ENCODE peak calls at places on chromosome 7, in ten cellular contexts. One of them, this sample, is unnamed.

GRCh38 chr7:68122806-68123205 is 1126.2 kb downstream of the TYW1 start:
- DNase-seq in dorsolateral prefrontal cortex: no peak
- DNase-seq in heart left ventricle: no peak
- DNase-seq in OCI-LY7: no peak
- DNase-seq in thoracic aorta: no peak
- DNase-seq in lower lobe of right lung: no peak
- DNase-seq in AG04450: no peak
- DNase-seq in AG09309: no peak
- DNase-seq in neural progenitor cell: no peak
- DNase-seq in foreskin fibroblast: no peak
- DNase-seq in this sample: no peak

GRCh38 chr7:36309301-36309700 is 80.4 kb upstream of the ANLN start:
- DNase-seq in foreskin fibroblast: no peak
- DNase-seq in OCI-LY7: no peak
- DNase-seq in neural progenitor cell: no peak
- DNase-seq in heart left ventricle: no peak
- DNase-seq in thoracic aorta: no peak
- DNase-seq in dorsolateral prefrontal cortex: no peak
- DNase-seq in AG09309: no peak
- DNase-seq in lower lobe of right lung: no peak
- DNase-seq in AG04450: no peak
- DNase-seq in this sample: no peak

GRCh38 chr7:149097088-149097487 is 6.6 kb upstream of the ZNF786 start:
- DNase-seq in AG04450: no peak
- DNase-seq in OCI-LY7: no peak
- DNase-seq in dorsolateral prefrontal cortex: no peak
- DNase-seq in heart left ventricle: no peak
- DNase-seq in foreskin fibroblast: no peak
- DNase-seq in AG09309: no peak
- DNase-seq in neural progenitor cell: no peak
- DNase-seq in lower lobe of right lung: no peak
- DNase-seq in thoracic aorta: no peak
- DNase-seq in this sample: no peak

GRCh38 chr7:134804351-134804750 is 24.9 kb downstream of the CALD1 start:
- DNase-seq in lower lobe of right lung: no peak
- DNase-seq in foreskin fibroblast: peak
- DNase-seq in AG09309: no peak
- DNase-seq in OCI-LY7: no peak
- DNase-seq in neural progenitor cell: peak
- DNase-seq in dorsolateral prefrontal cortex: no peak
- DNase-seq in AG04450: no peak
- DNase-seq in heart left ventricle: no peak
- DNase-seq in thoracic aorta: no peak
- DNase-seq in this sample: peak

GRCh38 chr7:14822481-14822854 is 80.1 kb downstream of the DGKB start:
- DNase-seq in neural progenitor cell: no peak
- DNase-seq in OCI-LY7: no peak
- DNase-seq in thoracic aorta: no peak
- DNase-seq in lower lobe of right lung: no peak
- DNase-seq in AG04450: no peak
- DNase-seq in dorsolateral prefrontal cortex: no peak
- DNase-seq in AG09309: no peak
- DNase-seq in heart left ventricle: no peak
- DNase-seq in foreskin fibroblast: no peak
- DNase-seq in this sample: no peak

GRCh38 chr7:142626420-142627035 is 122.7 kb upstream of the PRSS1 start:
- DNase-seq in thoracic aorta: no peak
- DNase-seq in lower lobe of right lung: no peak
- DNase-seq in AG04450: no peak
- DNase-seq in AG09309: no peak
- DNase-seq in heart left ventricle: peak
- DNase-seq in foreskin fibroblast: no peak
- DNase-seq in dorsolateral prefrontal cortex: peak
- DNase-seq in neural progenitor cell: peak
- DNase-seq in OCI-LY7: peak
- DNase-seq in this sample: peak

GRCh38 chr7:134941185-134941900 is 45.0 kb upstream of the AGBL3 start:
- DNase-seq in heart left ventricle: no peak
- DNase-seq in AG04450: peak
- DNase-seq in neural progenitor cell: peak
- DNase-seq in thoracic aorta: no peak
- DNase-seq in OCI-LY7: no peak
- DNase-seq in dorsolateral prefrontal cortex: no peak
- DNase-seq in lower lobe of right lung: no peak
- DNase-seq in AG09309: peak
- DNase-seq in foreskin fibroblast: peak
- DNase-seq in this sample: peak

GRCh38 chr7:24718977-24719491 is 38.2 kb downstream of the GSDME start:
- DNase-seq in AG04450: no peak
- DNase-seq in AG09309: no peak
- DNase-seq in thoracic aorta: no peak
- DNase-seq in dorsolateral prefrontal cortex: no peak
- DNase-seq in lower lobe of right lung: no peak
- DNase-seq in foreskin fibroblast: no peak
- DNase-seq in heart left ventricle: no peak
- DNase-seq in neural progenitor cell: no peak
- DNase-seq in OCI-LY7: peak
- DNase-seq in this sample: no peak

GRCh38 chr7:142431491-142431890 is 173.6 kb upstream of the PRSS58 start:
- DNase-seq in AG04450: no peak
- DNase-seq in neural progenitor cell: no peak
- DNase-seq in thoracic aorta: no peak
- DNase-seq in AG09309: peak
- DNase-seq in OCI-LY7: no peak
- DNase-seq in heart left ventricle: no peak
- DNase-seq in lower lobe of right lung: no peak
- DNase-seq in dorsolateral prefrontal cortex: no peak
- DNase-seq in foreskin fibroblast: no peak
- DNase-seq in this sample: no peak

GRCh38 chr7:38120076-38120475 is 58.0 kb upstream of the STARD3NL start:
- DNase-seq in AG09309: no peak
- DNase-seq in foreskin fibroblast: no peak
- DNase-seq in neural progenitor cell: no peak
- DNase-seq in lower lobe of right lung: no peak
- DNase-seq in AG04450: no peak
- DNase-seq in dorsolateral prefrontal cortex: no peak
- DNase-seq in OCI-LY7: no peak
- DNase-seq in thoracic aorta: no peak
- DNase-seq in heart left ventricle: no peak
- DNase-seq in this sample: no peak

GRCh38 chr7:80918909-80919721 is at the start of gene SEMA3C:
- DNase-seq in foreskin fibroblast: peak
- DNase-seq in AG09309: peak
- DNase-seq in heart left ventricle: peak
- DNase-seq in AG04450: peak
- DNase-seq in thoracic aorta: peak
- DNase-seq in dorsolateral prefrontal cortex: peak
- DNase-seq in neural progenitor cell: peak
- DNase-seq in lower lobe of right lung: peak
- DNase-seq in OCI-LY7: no peak
- DNase-seq in this sample: peak

GRCh38 chr7:69827140-69827919 is 229.1 kb downstream of the AUTS2 start:
- DNase-seq in dorsolateral prefrontal cortex: no peak
- DNase-seq in thoracic aorta: no peak
- DNase-seq in AG04450: no peak
- DNase-seq in neural progenitor cell: no peak
- DNase-seq in lower lobe of right lung: no peak
- DNase-seq in heart left ventricle: no peak
- DNase-seq in AG09309: no peak
- DNase-seq in foreskin fibroblast: no peak
- DNase-seq in OCI-LY7: peak
- DNase-seq in this sample: no peak

GRCh38 chr7:89927762-89928161 is 226.5 kb upstream of the STEAP1 start:
- DNase-seq in AG04450: no peak
- DNase-seq in lower lobe of right lung: no peak
- DNase-seq in heart left ventricle: no peak
- DNase-seq in thoracic aorta: no peak
- DNase-seq in AG09309: no peak
- DNase-seq in OCI-LY7: no peak
- DNase-seq in neural progenitor cell: no peak
- DNase-seq in dorsolateral prefrontal cortex: no peak
- DNase-seq in foreskin fibroblast: no peak
- DNase-seq in this sample: no peak

GRCh38 chr7:1814089-1814811 is 144.2 kb downstream of the ELFN1 start:
- DNase-seq in OCI-LY7: no peak
- DNase-seq in thoracic aorta: no peak
- DNase-seq in AG04450: no peak
- DNase-seq in foreskin fibroblast: no peak
- DNase-seq in neural progenitor cell: no peak
- DNase-seq in lower lobe of right lung: no peak
- DNase-seq in dorsolateral prefrontal cortex: no peak
- DNase-seq in heart left ventricle: no peak
- DNase-seq in AG09309: no peak
- DNase-seq in this sample: no peak

GRCh38 chr7:77368974-77369373 is 47.2 kb downstream of the GSAP start:
- DNase-seq in AG04450: no peak
- DNase-seq in lower lobe of right lung: no peak
- DNase-seq in foreskin fibroblast: no peak
- DNase-seq in AG09309: no peak
- DNase-seq in OCI-LY7: no peak
- DNase-seq in dorsolateral prefrontal cortex: no peak
- DNase-seq in neural progenitor cell: no peak
- DNase-seq in heart left ventricle: no peak
- DNase-seq in thoracic aorta: no peak
- DNase-seq in this sample: peak
- TF ChIP-seq CTCF in AG04450: peak
- TF ChIP-seq CTCF in lower lobe of right lung: peak
- TF ChIP-seq CTCF in foreskin fibroblast: peak
- TF ChIP-seq CTCF in AG09309: peak
- TF ChIP-seq CTCF in OCI-LY7: peak
- TF ChIP-seq CTCF in dorsolateral prefrontal cortex: no peak
- TF ChIP-seq CTCF in neural progenitor cell: no peak
- TF ChIP-seq CTCF in heart left ventricle: no peak
- TF ChIP-seq CTCF in thoracic aorta: no peak
- TF ChIP-seq CTCF in this sample: peak

GRCh38 chr7:73678862-73679261 is 4.4 kb downstream of the DNAJC30 start:
- DNase-seq in AG04450: no peak
- DNase-seq in lower lobe of right lung: no peak
- DNase-seq in AG09309: no peak
- DNase-seq in thoracic aorta: no peak
- DNase-seq in foreskin fibroblast: no peak
- DNase-seq in heart left ventricle: peak
- DNase-seq in OCI-LY7: no peak
- DNase-seq in dorsolateral prefrontal cortex: no peak
- DNase-seq in neural progenitor cell: no peak
- DNase-seq in this sample: no peak

GRCh38 chr7:73679709-73680108 is 3.5 kb downstream of the DNAJC30 start:
- DNase-seq in lower lobe of right lung: no peak
- DNase-seq in AG04450: no peak
- DNase-seq in heart left ventricle: no peak
- DNase-seq in dorsolateral prefrontal cortex: no peak
- DNase-seq in AG09309: no peak
- DNase-seq in OCI-LY7: no peak
- DNase-seq in thoracic aorta: no peak
- DNase-seq in foreskin fibroblast: no peak
- DNase-seq in neural progenitor cell: no peak
- DNase-seq in this sample: no peak

GRCh38 chr7:73682745-73683055 is 553 bp downstream of the DNAJC30 start:
- DNase-seq in thoracic aorta: no peak
- DNase-seq in dorsolateral prefrontal cortex: no peak
- DNase-seq in neural progenitor cell: peak
- DNase-seq in OCI-LY7: no peak
- DNase-seq in AG09309: no peak
- DNase-seq in AG04450: no peak
- DNase-seq in lower lobe of right lung: no peak
- DNase-seq in heart left ventricle: no peak
- DNase-seq in foreskin fibroblast: no peak
- DNase-seq in this sample: no peak

GRCh38 chr7:73680501-73680900 is 2.8 kb downstream of the DNAJC30 start:
- DNase-seq in dorsolateral prefrontal cortex: no peak
- DNase-seq in foreskin fibroblast: no peak
- DNase-seq in OCI-LY7: no peak
- DNase-seq in AG09309: no peak
- DNase-seq in AG04450: no peak
- DNase-seq in lower lobe of right lung: no peak
- DNase-seq in thoracic aorta: no peak
- DNase-seq in heart left ventricle: no peak
- DNase-seq in neural progenitor cell: no peak
- DNase-seq in this sample: no peak

GRCh38 chr7:73681031-73681430 is 2.2 kb downstream of the DNAJC30 start:
- DNase-seq in lower lobe of right lung: no peak
- DNase-seq in foreskin fibroblast: peak
- DNase-seq in neural progenitor cell: no peak
- DNase-seq in AG09309: no peak
- DNase-seq in OCI-LY7: no peak
- DNase-seq in dorsolateral prefrontal cortex: no peak
- DNase-seq in heart left ventricle: no peak
- DNase-seq in thoracic aorta: no peak
- DNase-seq in AG04450: no peak
- DNase-seq in this sample: peak
- H3K4me3 ChIP-seq in lower lobe of right lung: no peak
- H3K4me3 ChIP-seq in foreskin fibroblast: peak
- H3K4me3 ChIP-seq in neural progenitor cell: peak
- H3K4me3 ChIP-seq in AG09309: no peak
- H3K4me3 ChIP-seq in OCI-LY7: peak
- H3K4me3 ChIP-seq in dorsolateral prefrontal cortex: no peak
- H3K4me3 ChIP-seq in heart left ventricle: peak
- H3K4me3 ChIP-seq in thoracic aorta: no peak
- H3K4me3 ChIP-seq in AG04450: no peak
- H3K4me3 ChIP-seq in this sample: no peak

DNA sequence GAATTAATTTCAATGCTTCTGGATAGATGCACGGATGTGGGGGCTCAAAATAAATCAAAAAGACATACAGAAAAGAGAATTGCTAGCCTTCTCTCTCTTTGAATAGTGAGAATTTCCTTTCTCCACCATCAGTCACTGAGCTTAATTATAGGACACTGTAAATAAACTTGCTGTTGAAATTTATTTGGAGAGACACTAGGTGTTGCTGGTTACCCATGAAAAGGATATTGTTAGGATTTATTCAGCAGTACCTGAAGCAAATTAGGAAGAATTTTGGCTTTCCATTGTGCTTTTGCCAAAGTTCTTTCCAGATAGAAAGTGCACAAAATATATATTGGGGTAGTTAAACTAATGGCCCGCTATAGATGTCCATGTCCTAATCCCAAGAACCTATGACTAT is 27.6 kb downstream of the GCC1 start:
- DNase-seq in dorsolateral prefrontal cortex: no peak
- DNase-seq in thoracic aorta: no peak
- DNase-seq in heart left ventricle: no peak
- DNase-seq in AG09309: no peak
- DNase-seq in OCI-LY7: no peak
- DNase-seq in foreskin fibroblast: no peak
- DNase-seq in AG04450: no peak
- DNase-seq in neural progenitor cell: no peak
- DNase-seq in lower lobe of right lung: no peak
- DNase-seq in this sample: peak
- TF ChIP-seq CTCF in dorsolateral prefrontal cortex: no peak
- TF ChIP-seq CTCF in thoracic aorta: no peak
- TF ChIP-seq CTCF in heart left ventricle: no peak
- TF ChIP-seq CTCF in AG09309: no peak
- TF ChIP-seq CTCF in OCI-LY7: no peak
- TF ChIP-seq CTCF in foreskin fibroblast: no peak
- TF ChIP-seq CTCF in AG04450: no peak
- TF ChIP-seq CTCF in neural progenitor cell: no peak
- TF ChIP-seq CTCF in lower lobe of right lung: no peak
- TF ChIP-seq CTCF in this sample: no peak

DNA sequence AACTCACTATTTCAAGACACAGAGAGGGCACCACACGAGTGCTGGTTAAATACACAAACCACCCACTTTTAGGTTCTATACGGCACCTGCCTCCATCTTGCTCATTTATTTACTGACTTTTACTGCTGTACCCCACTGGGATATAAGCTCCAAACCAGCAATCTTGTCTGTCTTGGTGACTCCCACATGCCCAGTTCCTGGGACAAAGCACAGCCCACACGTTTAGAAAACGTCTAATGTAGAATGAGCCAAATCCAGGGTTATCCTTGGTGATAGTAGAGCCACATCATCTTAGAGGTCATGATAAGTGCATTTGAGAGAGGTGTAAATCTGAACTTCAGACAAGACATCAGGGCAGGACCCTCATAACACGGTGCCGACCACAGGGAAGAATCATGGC is 73.5 kb downstream of the NUDCD3 start:
- DNase-seq in thoracic aorta: no peak
- DNase-seq in heart left ventricle: no peak
- DNase-seq in dorsolateral prefrontal cortex: no peak
- DNase-seq in foreskin fibroblast: no peak
- DNase-seq in AG04450: no peak
- DNase-seq in OCI-LY7: no peak
- DNase-seq in lower lobe of right lung: no peak
- DNase-seq in AG09309: no peak
- DNase-seq in neural progenitor cell: no peak
- DNase-seq in this sample: no peak
- H3K4me3 ChIP-seq in thoracic aorta: no peak
- H3K4me3 ChIP-seq in heart left ventricle: no peak
- H3K4me3 ChIP-seq in dorsolateral prefrontal cortex: no peak
- H3K4me3 ChIP-seq in foreskin fibroblast: no peak
- H3K4me3 ChIP-seq in AG04450: no peak
- H3K4me3 ChIP-seq in OCI-LY7: no peak
- H3K4me3 ChIP-seq in lower lobe of right lung: no peak
- H3K4me3 ChIP-seq in AG09309: no peak
- H3K4me3 ChIP-seq in neural progenitor cell: no peak
- H3K4me3 ChIP-seq in this sample: no peak

This sample was measured in cardiac fibroblast.